ENCODE peak calls at places on chromosome 4, in eight cellular contexts. Y is endodermal cell, G is GM23248, W is mammary epithelial cell, R is neuronal stem cell, M is IMR-90, B is HCT116, N is K562. F is an unnamed sample.

GRCh38 chr4:152255437-152255836 is 280.5 kb downstream of the FBXW7 start:
- DNase-seq in Y (no peak), G (peak; percentile 56), W (no peak), R (no peak), M (peak; percentile 27), B (peak; percentile 48), N (no peak), F (no peak)

GRCh38 chr4:105158837-105159236 is 12.2 kb downstream of the TET2 start:
- DNase-seq in Y (peak; percentile 51), G (no peak), W (no peak), R (no peak), M (peak; percentile 56), B (no peak), N (no peak), F (no peak)

GRCh38 chr4:93759506-93759905 is 69.0 kb upstream of the ATOH1 start:
- DNase-seq in Y (no peak), G (peak; percentile 3), W (no peak), R (no peak), M (no peak), B (no peak), N (no peak), F (no peak)

GRCh38 chr4:153152453-153153338 is 51.5 kb upstream of the TRIM2 start:
- DNase-seq in Y (peak; percentile 88), G (peak; percentile 53), W (peak; percentile 16), R (peak; percentile 56), M (peak; percentile 23), B (no peak), N (no peak), F (peak; percentile 83)

GRCh38 chr4:108850407-108850709 is 87.5 kb upstream of the ETNPPL start:
- DNase-seq in Y (no peak), G (peak; percentile 50), W (no peak), R (no peak), M (no peak), B (no peak), N (no peak), F (no peak)

GRCh38 chr4:183429489-183429888 is 14.9 kb upstream of the CDKN2AIP start:
- DNase-seq in Y (no peak), G (no peak), W (no peak), R (no peak), M (no peak), B (no peak), N (no peak), F (no peak)

GRCh38 chr4:75733369-75733768 is 9.0 kb downstream of the USO1 start:
- DNase-seq in Y (no peak), G (peak; percentile 27), W (no peak), R (no peak), M (peak; percentile 64), B (no peak), N (no peak), F (no peak)

GRCh38 chr4:115315182-115315581 is 201.8 kb upstream of the NDST4 start:
- DNase-seq in Y (peak; percentile 61), G (no peak), W (no peak), R (no peak), M (no peak), B (no peak), N (no peak), F (no peak)

GRCh38 chr4:7365472-7366179 is 69.1 kb downstream of the PSAPL1 start:
- DNase-seq in Y (no peak), G (peak; percentile 7), W (no peak), R (no peak), M (no peak), B (no peak), N (no peak), F (peak; percentile 41)

GRCh38 chr4:39609454-39609911 is 29.2 kb downstream of the SMIM14 start:
- DNase-seq in Y (no peak), G (no peak), W (peak; percentile 6), R (no peak), M (no peak), B (no peak), N (no peak), F (no peak)

GRCh38 chr4:181308476-181309170 is 934.6 kb upstream of the TENM3 start:
- DNase-seq in Y (no peak), G (no peak), W (no peak), R (no peak), M (no peak), B (no peak), N (no peak), F (no peak)

GRCh38 chr4:155761916-155762315 is 3.1 kb downstream of the GUCY1B1 start:
- DNase-seq in Y (no peak), G (no peak), W (no peak), R (peak; percentile 9), M (no peak), B (no peak), N (no peak), F (no peak)

GRCh38 chr4:155757745-155758265 is 1.0 kb upstream of the GUCY1B1 start:
- DNase-seq in Y (no peak), G (no peak), W (no peak), R (no peak), M (no peak), B (no peak), N (no peak), F (no peak)

GRCh38 chr4:155761047-155761446 is 2.2 kb downstream of the GUCY1B1 start:
- DNase-seq in Y (no peak), G (no peak), W (no peak), R (no peak), M (no peak), B (no peak), N (no peak), F (no peak)

GRCh38 chr4:155758500-155759371 is at the start of gene GUCY1B1:
- DNase-seq in Y (peak; percentile 97), G (peak; percentile 91), W (peak; percentile 83), R (peak; percentile 85), M (peak; percentile 94), B (no peak), N (peak; percentile 38), F (peak; percentile 98)

DNA sequence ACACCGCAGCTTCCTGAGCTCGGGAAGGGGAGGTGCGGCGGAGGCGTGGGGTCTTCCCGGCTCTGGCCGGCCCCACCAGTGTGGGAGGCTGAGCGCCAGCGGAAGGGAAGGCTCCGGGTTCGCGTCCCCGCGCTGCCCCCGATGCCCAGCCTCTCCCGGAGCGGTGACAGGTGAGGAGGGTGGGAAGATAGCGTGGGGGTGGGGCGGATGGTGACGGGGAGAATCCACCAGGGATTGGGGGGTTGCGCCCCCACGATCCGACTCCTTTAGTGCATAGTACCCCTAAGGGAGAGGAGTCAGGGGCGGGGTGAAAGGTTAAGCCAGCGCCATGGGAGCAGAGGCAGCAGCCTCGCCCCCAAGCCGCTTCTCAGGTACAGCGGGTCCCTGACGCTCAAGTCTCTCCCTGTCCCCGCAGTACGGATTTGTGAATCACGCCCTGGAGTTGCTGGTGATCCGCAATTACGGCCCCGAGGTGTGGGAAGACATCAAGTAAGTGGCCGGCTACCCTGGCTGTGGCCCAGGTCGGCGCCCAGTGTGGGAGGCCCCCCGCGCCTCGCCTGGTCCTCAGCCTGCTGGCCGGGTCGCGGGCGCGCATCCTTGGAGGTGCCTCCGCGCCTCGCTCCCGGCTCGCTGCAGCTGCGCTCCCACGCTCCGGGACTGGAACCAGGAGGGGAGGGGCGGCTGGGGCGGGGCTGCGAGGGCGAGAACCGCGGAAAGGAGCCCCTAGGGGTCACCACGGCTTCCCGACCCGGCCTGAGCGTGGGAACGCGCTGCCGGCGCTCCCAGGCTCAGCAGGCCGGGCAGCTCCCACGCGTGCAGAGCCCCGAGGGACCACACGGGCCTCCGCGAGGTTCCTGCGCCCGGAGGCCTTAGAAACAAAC is 791 bp downstream of the GUCY1B1 start:
- DNase-seq in Y (peak; percentile 72), G (peak; percentile 44), W (peak; percentile 22), R (peak; percentile 47), M (peak; percentile 16), B (no peak), N (no peak), F (peak; percentile 89)
- H3K27ac ChIP-seq in Y (no peak overlapping the region), G (no peak overlapping the region), W (no peak overlapping the region), R (peak overlapping the region; percentile 72), M (peak overlapping the region; percentile 28), B (no peak overlapping the region), N (no peak overlapping the region), F (peak overlapping the region; percentile 82)

GRCh38 chr4:170025523-170026252 is 507 bp downstream of the MFAP3L start:
- DNase-seq in Y (peak; percentile 67), G (peak; percentile 41), W (no peak), R (peak; percentile 15), M (no peak), B (no peak), N (no peak), F (peak; percentile 75)
- H3K9ac ChIP-seq in Y (peak overlapping the region; percentile 28), G (peak overlapping the region; percentile 87), W (no peak overlapping the region), R (peak overlapping the region; percentile 90), M (no peak overlapping the region), B (peak overlapping the region; percentile 88), N (no peak overlapping the region), F (peak overlapping the region; percentile 22)

GRCh38 chr4:73970945-73971344 is 10.9 kb downstream of the PF4 start:
- DNase-seq in Y (no peak), G (no peak), W (no peak), R (no peak), M (no peak), B (no peak), N (no peak), F (no peak)
- H3K4me1 ChIP-seq in Y (no peaks in the 10 kb centered on the region), G (no peaks in the 10 kb centered on the region), W (no peaks in the 10 kb centered on the region), R (no peaks in the 10 kb centered on the region), M (no peaks in the 10 kb centered on the region), B (no peaks in the 10 kb centered on the region), N (no peaks in the 10 kb centered on the region), F (no peaks in the 10 kb centered on the region)

DNA sequence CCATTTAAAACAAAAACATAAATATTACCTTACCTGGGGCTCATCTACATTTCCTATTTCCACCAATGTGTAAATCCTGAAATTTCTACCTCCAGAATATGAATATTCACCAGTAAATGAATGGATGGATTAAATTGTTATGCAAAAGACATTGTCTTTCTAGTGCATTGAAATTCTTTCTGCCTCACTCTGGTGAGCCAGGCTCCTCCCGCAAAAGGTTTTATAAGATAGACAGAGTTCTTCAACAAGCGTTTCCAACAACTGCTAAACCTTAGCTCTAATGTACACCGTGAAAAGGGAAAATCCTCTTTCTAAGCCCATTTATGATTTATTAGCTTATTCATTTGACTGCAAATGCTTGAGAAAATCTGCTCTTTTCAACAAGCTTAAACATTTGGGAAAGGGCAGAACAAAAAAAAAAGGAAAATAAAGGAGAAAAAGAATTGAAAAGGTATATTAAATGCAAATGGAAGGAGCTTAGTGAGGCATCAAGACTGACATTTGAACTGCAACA is 72.0 kb downstream of the LDB2 start:
- DNase-seq in Y (no peak), G (no peak), W (no peak), R (no peak), M (no peak), B (no peak), N (no peak), F (no peak)
- H3K27ac ChIP-seq in Y (no peak overlapping the region), G (no peak overlapping the region), W (no peak overlapping the region), R (no peak overlapping the region), M (no peak overlapping the region), B (no peak overlapping the region), N (no peak overlapping the region), F (no peak overlapping the region)